ENCODE peak calls at places on chromosomes 16 and 17, in seven cellular contexts. One of them, this sample, is unnamed. For H3K4me1, the result is how much of the 10 kb centered on the place peaks cover.

GRCh38 chr17:40935624-40936023 is 1.8 kb downstream of the KRT23 start:
- DNase-seq in tibial nerve: no peak
- DNase-seq in IMR-90: peak
- DNase-seq in adrenal gland: no peak
- DNase-seq in body of pancreas: no peak
- DNase-seq in BE2C: no peak
- DNase-seq in neural progenitor cell: no peak
- DNase-seq in this sample: no peak

GRCh38 chr17:57033296-57033695 is 51.8 kb upstream of the AKAP1 start:
- DNase-seq in adrenal gland: no peak
- DNase-seq in neural progenitor cell: no peak
- DNase-seq in body of pancreas: peak
- DNase-seq in BE2C: no peak
- DNase-seq in tibial nerve: no peak
- DNase-seq in IMR-90: no peak
- DNase-seq in this sample: no peak

GRCh38 chr16:56776562-56776961 is 46.6 kb downstream of the NUP93 start:
- DNase-seq in body of pancreas: peak
- DNase-seq in adrenal gland: peak
- DNase-seq in neural progenitor cell: no peak
- DNase-seq in tibial nerve: no peak
- DNase-seq in BE2C: peak
- DNase-seq in IMR-90: no peak
- DNase-seq in this sample: no peak

GRCh38 chr16:85436636-85437160 is 176.4 kb upstream of the GSE1 start:
- DNase-seq in IMR-90: no peak
- DNase-seq in BE2C: no peak
- DNase-seq in tibial nerve: no peak
- DNase-seq in neural progenitor cell: peak
- DNase-seq in body of pancreas: peak
- DNase-seq in adrenal gland: no peak
- DNase-seq in this sample: no peak

GRCh38 chr16:50195276-50195675 is 42.2 kb downstream of the TENT4B start:
- DNase-seq in neural progenitor cell: no peak
- DNase-seq in adrenal gland: no peak
- DNase-seq in body of pancreas: no peak
- DNase-seq in IMR-90: peak
- DNase-seq in tibial nerve: no peak
- DNase-seq in BE2C: no peak
- DNase-seq in this sample: no peak

GRCh38 chr16:30142672-30143346 is 19.8 kb upstream of the MAPK3 start:
- DNase-seq in tibial nerve: no peak
- DNase-seq in body of pancreas: no peak
- DNase-seq in IMR-90: no peak
- DNase-seq in BE2C: peak
- DNase-seq in neural progenitor cell: peak
- DNase-seq in adrenal gland: peak
- DNase-seq in this sample: no peak

GRCh38 chr16:1512174-1512573 is 19.0 kb downstream of the TELO2 start:
- DNase-seq in neural progenitor cell: no peak
- DNase-seq in body of pancreas: no peak
- DNase-seq in adrenal gland: no peak
- DNase-seq in tibial nerve: no peak
- DNase-seq in BE2C: no peak
- DNase-seq in IMR-90: no peak
- DNase-seq in this sample: no peak

GRCh38 chr17:50559674-50560184 is 786 bp upstream of the CACNA1G start:
- DNase-seq in body of pancreas: peak
- DNase-seq in neural progenitor cell: peak
- DNase-seq in IMR-90: peak
- DNase-seq in BE2C: no peak
- DNase-seq in tibial nerve: no peak
- DNase-seq in adrenal gland: peak
- DNase-seq in this sample: peak

GRCh38 chr17:73494096-73494954 is 149.9 kb downstream of the SDK2 start:
- DNase-seq in tibial nerve: no peak
- DNase-seq in adrenal gland: no peak
- DNase-seq in BE2C: no peak
- DNase-seq in IMR-90: no peak
- DNase-seq in neural progenitor cell: no peak
- DNase-seq in body of pancreas: no peak
- DNase-seq in this sample: no peak

GRCh38 chr16:87043273-87044030 is 273.7 kb downstream of the C16orf95 start:
- DNase-seq in adrenal gland: no peak
- DNase-seq in IMR-90: peak
- DNase-seq in tibial nerve: no peak
- DNase-seq in body of pancreas: no peak
- DNase-seq in BE2C: no peak
- DNase-seq in neural progenitor cell: no peak
- DNase-seq in this sample: no peak

GRCh38 chr17:18953231-18953728 is 1.3 kb downstream of the SLC5A10 start:
- DNase-seq in body of pancreas: no peak
- DNase-seq in IMR-90: no peak
- DNase-seq in neural progenitor cell: no peak
- DNase-seq in BE2C: no peak
- DNase-seq in adrenal gland: no peak
- DNase-seq in tibial nerve: no peak
- DNase-seq in this sample: no peak

GRCh38 chr16:10252155-10252554 is 69.9 kb upstream of the GRIN2A start:
- DNase-seq in neural progenitor cell: no peak
- DNase-seq in body of pancreas: no peak
- DNase-seq in adrenal gland: no peak
- DNase-seq in IMR-90: no peak
- DNase-seq in tibial nerve: no peak
- DNase-seq in BE2C: no peak
- DNase-seq in this sample: no peak

GRCh38 chr16:15434079-15434424 is 336 bp upstream of the BMERB1 start:
- DNase-seq in tibial nerve: no peak
- DNase-seq in adrenal gland: no peak
- DNase-seq in neural progenitor cell: no peak
- DNase-seq in IMR-90: no peak
- DNase-seq in BE2C: peak
- DNase-seq in body of pancreas: no peak
- DNase-seq in this sample: no peak

GRCh38 chr17:67150826-67151225 is 94.2 kb downstream of the HELZ start:
- DNase-seq in neural progenitor cell: no peak
- DNase-seq in BE2C: no peak
- DNase-seq in tibial nerve: no peak
- DNase-seq in adrenal gland: peak
- DNase-seq in IMR-90: no peak
- DNase-seq in body of pancreas: no peak
- DNase-seq in this sample: no peak

GRCh38 chr16:29302976-29303375 is 103.5 kb downstream of the NPIPB11 start:
- DNase-seq in IMR-90: no peak
- DNase-seq in BE2C: no peak
- DNase-seq in adrenal gland: no peak
- DNase-seq in neural progenitor cell: no peak
- DNase-seq in body of pancreas: no peak
- DNase-seq in tibial nerve: no peak
- DNase-seq in this sample: no peak

GRCh38 chr17:47864791-47865216 is 13.8 kb upstream of the SP6 start:
- DNase-seq in IMR-90: no peak
- DNase-seq in BE2C: no peak
- DNase-seq in adrenal gland: no peak
- DNase-seq in neural progenitor cell: no peak
- DNase-seq in body of pancreas: no peak
- DNase-seq in tibial nerve: no peak
- DNase-seq in this sample: no peak

GRCh38 chr16:1223355-1224214 is 1.5 kb downstream of the TPSG1 start:
- DNase-seq in adrenal gland: no peak
- DNase-seq in neural progenitor cell: no peak
- DNase-seq in BE2C: no peak
- DNase-seq in IMR-90: no peak
- DNase-seq in tibial nerve: no peak
- DNase-seq in body of pancreas: no peak
- DNase-seq in this sample: no peak

GRCh38 chr17:30524847-30525246 is 47.6 kb downstream of the GOSR1 start:
- DNase-seq in neural progenitor cell: no peak
- DNase-seq in adrenal gland: no peak
- DNase-seq in BE2C: no peak
- DNase-seq in body of pancreas: no peak
- DNase-seq in IMR-90: peak
- DNase-seq in tibial nerve: no peak
- DNase-seq in this sample: no peak

GRCh38 chr17:49003557-49004511 is 6.6 kb downstream of the IGF2BP1 start:
- DNase-seq in adrenal gland: no peak
- DNase-seq in body of pancreas: no peak
- DNase-seq in IMR-90: peak
- DNase-seq in BE2C: no peak
- DNase-seq in neural progenitor cell: peak
- DNase-seq in tibial nerve: no peak
- DNase-seq in this sample: peak

GRCh38 chr16:11232852-11233726 is 22.9 kb downstream of the SOCS1 start:
- DNase-seq in body of pancreas: no peak
- DNase-seq in IMR-90: no peak
- DNase-seq in tibial nerve: no peak
- DNase-seq in adrenal gland: peak
- DNase-seq in BE2C: no peak
- DNase-seq in neural progenitor cell: no peak
- DNase-seq in this sample: no peak

GRCh38 chr17:34117332-34117731 is 137.8 kb upstream of the CCL2 start:
- DNase-seq in tibial nerve: no peak
- DNase-seq in body of pancreas: no peak
- DNase-seq in adrenal gland: no peak
- DNase-seq in BE2C: no peak
- DNase-seq in IMR-90: no peak
- DNase-seq in neural progenitor cell: no peak
- DNase-seq in this sample: no peak

GRCh38 chr17:64736804-64737492 is 74.8 kb upstream of the SMURF2 start:
- DNase-seq in IMR-90: peak
- DNase-seq in BE2C: peak
- DNase-seq in tibial nerve: no peak
- DNase-seq in neural progenitor cell: peak
- DNase-seq in body of pancreas: peak
- DNase-seq in adrenal gland: peak
- DNase-seq in this sample: peak

GRCh38 chr16:25258856-25259179 is 1.2 kb upstream of the ZKSCAN2 start:
- DNase-seq in body of pancreas: no peak
- DNase-seq in IMR-90: no peak
- DNase-seq in tibial nerve: no peak
- DNase-seq in adrenal gland: no peak
- DNase-seq in neural progenitor cell: no peak
- DNase-seq in BE2C: no peak
- DNase-seq in this sample: no peak

GRCh38 chr17:57442401-57442823 is 186.1 kb downstream of the MSI2 start:
- DNase-seq in tibial nerve: no peak
- DNase-seq in adrenal gland: no peak
- DNase-seq in body of pancreas: no peak
- DNase-seq in neural progenitor cell: no peak
- DNase-seq in IMR-90: peak
- DNase-seq in BE2C: no peak
- DNase-seq in this sample: peak

GRCh38 chr16:88013766-88014165 is 62.5 kb downstream of the BANP start:
- DNase-seq in body of pancreas: no peak
- DNase-seq in BE2C: no peak
- DNase-seq in IMR-90: no peak
- DNase-seq in adrenal gland: no peak
- DNase-seq in neural progenitor cell: no peak
- DNase-seq in tibial nerve: no peak
- DNase-seq in this sample: no peak

GRCh38 chr17:47990962-47991731 is 20.2 kb downstream of the CDK5RAP3 start:
- DNase-seq in adrenal gland: no peak
- DNase-seq in BE2C: peak
- DNase-seq in IMR-90: peak
- DNase-seq in neural progenitor cell: peak
- DNase-seq in tibial nerve: no peak
- DNase-seq in body of pancreas: no peak
- DNase-seq in this sample: no peak

GRCh38 chr16:89422527-89422904 is 67.8 kb downstream of the ANKRD11 start:
- DNase-seq in tibial nerve: no peak
- DNase-seq in neural progenitor cell: no peak
- DNase-seq in body of pancreas: no peak
- DNase-seq in adrenal gland: no peak
- DNase-seq in IMR-90: peak
- DNase-seq in BE2C: no peak
- DNase-seq in this sample: peak
- H3K4me3 ChIP-seq in tibial nerve: no peak
- H3K4me3 ChIP-seq in neural progenitor cell: no peak
- H3K4me3 ChIP-seq in body of pancreas: no peak
- H3K4me3 ChIP-seq in adrenal gland: no peak
- H3K4me3 ChIP-seq in IMR-90: no peak
- H3K4me3 ChIP-seq in BE2C: no peak
- H3K4me3 ChIP-seq in this sample: no peak

GRCh38 chr17:82351713-82352488 is 7.1 kb upstream of the TEX19 start:
- DNase-seq in BE2C: peak
- DNase-seq in tibial nerve: peak
- DNase-seq in adrenal gland: peak
- DNase-seq in IMR-90: peak
- DNase-seq in neural progenitor cell: peak
- DNase-seq in body of pancreas: peak
- DNase-seq in this sample: peak
- H3K4me1 ChIP-seq in BE2C: under half
- H3K4me1 ChIP-seq in tibial nerve: under half
- H3K4me1 ChIP-seq in adrenal gland: under half
- H3K4me1 ChIP-seq in IMR-90: under half
- H3K4me1 ChIP-seq in neural progenitor cell: under half
- H3K4me1 ChIP-seq in body of pancreas: under half
- H3K4me1 ChIP-seq in this sample: under half

GRCh38 chr17:10118788-10119130 is 79.6 kb downstream of the GAS7 start:
- DNase-seq in BE2C: no peak
- DNase-seq in IMR-90: no peak
- DNase-seq in neural progenitor cell: no peak
- DNase-seq in adrenal gland: no peak
- DNase-seq in body of pancreas: no peak
- DNase-seq in tibial nerve: no peak
- DNase-seq in this sample: no peak

GRCh38 chr17:10116267-10116666 is 82.1 kb downstream of the GAS7 start:
- DNase-seq in body of pancreas: no peak
- DNase-seq in neural progenitor cell: no peak
- DNase-seq in adrenal gland: no peak
- DNase-seq in IMR-90: no peak
- DNase-seq in tibial nerve: no peak
- DNase-seq in BE2C: no peak
- DNase-seq in this sample: no peak

GRCh38 chr17:10116676-10117075 is 81.7 kb downstream of the GAS7 start:
- DNase-seq in tibial nerve: no peak
- DNase-seq in IMR-90: no peak
- DNase-seq in body of pancreas: no peak
- DNase-seq in BE2C: no peak
- DNase-seq in neural progenitor cell: no peak
- DNase-seq in adrenal gland: no peak
- DNase-seq in this sample: no peak

GRCh38 chr17:10117085-10117484 is 81.3 kb downstream of the GAS7 start:
- DNase-seq in tibial nerve: no peak
- DNase-seq in neural progenitor cell: no peak
- DNase-seq in adrenal gland: no peak
- DNase-seq in BE2C: no peak
- DNase-seq in body of pancreas: no peak
- DNase-seq in IMR-90: no peak
- DNase-seq in this sample: no peak

GRCh38 chr17:10117581-10118001 is 80.8 kb downstream of the GAS7 start:
- DNase-seq in tibial nerve: no peak
- DNase-seq in neural progenitor cell: no peak
- DNase-seq in adrenal gland: peak
- DNase-seq in BE2C: no peak
- DNase-seq in IMR-90: peak
- DNase-seq in body of pancreas: no peak
- DNase-seq in this sample: no peak
- H3K4me3 ChIP-seq in tibial nerve: no peak
- H3K4me3 ChIP-seq in neural progenitor cell: no peak
- H3K4me3 ChIP-seq in adrenal gland: no peak
- H3K4me3 ChIP-seq in BE2C: no peak
- H3K4me3 ChIP-seq in IMR-90: no peak
- H3K4me3 ChIP-seq in body of pancreas: no peak
- H3K4me3 ChIP-seq in this sample: no peak

GRCh38 chr16:82050506-82050905 is 15.5 kb downstream of the HSD17B2 start:
- DNase-seq in neural progenitor cell: no peak
- DNase-seq in IMR-90: no peak
- DNase-seq in BE2C: no peak
- DNase-seq in body of pancreas: no peak
- DNase-seq in adrenal gland: no peak
- DNase-seq in tibial nerve: no peak
- DNase-seq in this sample: no peak
- H3K4me1 ChIP-seq in neural progenitor cell: under half
- H3K4me1 ChIP-seq in IMR-90: under half
- H3K4me1 ChIP-seq in BE2C: under half
- H3K4me1 ChIP-seq in body of pancreas: half or more
- H3K4me1 ChIP-seq in adrenal gland: under half
- H3K4me1 ChIP-seq in tibial nerve: under half
- H3K4me1 ChIP-seq in this sample: under half